ENCODE peak calls at places on chromosomes 16 and 17, in ten cellular contexts. P is B cell, T is upper lobe of right lung, U is astrocyte, Z is breast epithelium, E is neural crest cell, Y is Peyer's patch, G is WTC11, N is AG04450, X is prostate gland. I is an unnamed sample.

GRCh38 chr17:56823848-56824247 is 9.9 kb downstream of the C17orf67 start:
- DNase-seq in N (no peak), U (no peak), T (no peak), Z (no peak), G (no peak), E (no peak), P (no peak), X (no peak), Y (no peak), I (no peak)

GRCh38 chr17:46772013-46772878 is 46.2 kb downstream of the WNT3 start:
- DNase-seq in Y (no peak), G (peak), N (no peak), U (no peak), X (no peak), E (peak), Z (no peak), P (no peak), T (peak), I (peak)

GRCh38 chr17:41705271-41705991 is 6.7 kb upstream of the GAST start:
- DNase-seq in U (peak), N (no peak), P (no peak), X (no peak), E (peak), Z (no peak), Y (no peak), G (peak), T (no peak), I (no peak)

GRCh38 chr17:45240905-45241314 is 19.2 kb downstream of the FMNL1 start:
- DNase-seq in E (no peak), T (no peak), Y (no peak), X (peak), U (no peak), Z (no peak), G (no peak), N (no peak), P (no peak), I (no peak)

GRCh38 chr16:17409894-17410293 is 60.9 kb downstream of the XYLT1 start:
- DNase-seq in P (no peak), E (no peak), Z (no peak), N (no peak), U (no peak), G (no peak), X (no peak), Y (no peak), T (no peak), I (no peak)

GRCh38 chr16:73191111-73192046 is 143.5 kb upstream of the ZFHX3 start:
- DNase-seq in E (no peak), P (no peak), U (no peak), X (no peak), Z (no peak), N (no peak), Y (no peak), G (no peak), T (no peak), I (no peak)

GRCh38 chr16:87392823-87393679 is 915 bp downstream of the MAP1LC3B start:
- DNase-seq in U (peak), X (no peak), N (no peak), T (peak), G (peak), Z (peak), E (peak), Y (peak), P (no peak), I (peak)

GRCh38 chr16:84177740-84178070 is 9.2 kb downstream of the TAF1C start:
- DNase-seq in G (no peak), N (peak), T (no peak), Z (no peak), Y (no peak), X (no peak), E (no peak), P (no peak), U (peak), I (no peak)

GRCh38 chr16:65601781-65602180 is 479.9 kb upstream of the CDH11 start:
- DNase-seq in E (no peak), N (no peak), Y (no peak), T (no peak), Z (no peak), P (no peak), X (no peak), G (no peak), U (peak), I (no peak)

GRCh38 chr16:88878967-88879787 is 12.7 kb upstream of the PABPN1L start:
- DNase-seq in N (no peak), Z (no peak), T (no peak), U (no peak), P (no peak), Y (no peak), G (no peak), E (no peak), X (peak), I (no peak)

GRCh38 chr16:71732587-71732986 is 8.1 kb upstream of the PHLPP2 start:
- DNase-seq in N (no peak), T (no peak), P (no peak), U (no peak), G (no peak), X (no peak), E (no peak), Z (no peak), Y (no peak), I (no peak)

GRCh38 chr16:84144301-84144858 is 597 bp downstream of the HSDL1 start:
- DNase-seq in G (peak), T (peak), U (no peak), Z (no peak), Y (peak), E (peak), P (no peak), X (peak), N (no peak), I (peak)

GRCh38 chr17:82400206-82400605 is 17.9 kb upstream of the HEXD start:
- DNase-seq in Z (no peak), P (no peak), G (no peak), U (no peak), N (no peak), Y (no peak), E (no peak), T (no peak), X (no peak), I (no peak)

GRCh38 chr16:31484491-31485171 is 1.7 kb downstream of the SLC5A2 start:
- DNase-seq in X (no peak), N (no peak), P (no peak), G (peak), E (no peak), T (peak), U (peak), Z (no peak), Y (no peak), I (no peak)

GRCh38 chr17:78224226-78225087 is 7.0 kb upstream of the TMEM235 start:
- DNase-seq in E (no peak), G (no peak), U (no peak), N (no peak), T (no peak), Y (no peak), P (no peak), Z (no peak), X (no peak), I (no peak)

GRCh38 chr17:76000016-76000754 is 470 bp upstream of the CDK3 start:
- DNase-seq in U (no peak), T (no peak), E (peak), Y (peak), X (peak), Z (no peak), P (no peak), N (no peak), G (peak), I (peak)

GRCh38 chr17:50331085-50331791 is 14.7 kb upstream of the XYLT2 start:
- DNase-seq in X (no peak), G (no peak), U (peak), N (peak), T (peak), Z (no peak), P (no peak), Y (no peak), E (no peak), I (no peak)

GRCh38 chr17:34024303-34025178 is 230.5 kb upstream of the CCL2 start:
- DNase-seq in T (no peak), P (no peak), Z (no peak), U (no peak), E (no peak), G (no peak), Y (no peak), X (no peak), N (no peak), I (no peak)

GRCh38 chr17:73445466-73445865 is 133.7 kb upstream of the CDC42EP4 start:
- DNase-seq in N (no peak), P (no peak), Z (no peak), T (no peak), U (no peak), X (no peak), Y (no peak), E (no peak), G (no peak), I (no peak)

GRCh38 chr17:30323895-30324319 is 9.9 kb downstream of the TMIGD1 start:
- DNase-seq in X (no peak), P (no peak), E (no peak), N (no peak), G (no peak), U (peak), Y (peak), T (no peak), Z (no peak), I (peak)

GRCh38 chr17:6608321-6608720 is 32.2 kb downstream of the KIAA0753 start:
- DNase-seq in N (no peak), T (no peak), X (no peak), Y (no peak), E (no peak), Z (no peak), U (peak), G (no peak), P (no peak), I (no peak)

GRCh38 chr16:89188064-89188441 is 12.3 kb downstream of the SLC22A31 start:
- DNase-seq in T (no peak), Z (no peak), E (no peak), U (no peak), P (no peak), Y (no peak), X (no peak), N (no peak), G (no peak), I (no peak)

GRCh38 chr16:84314373-84314772 is 19.7 kb downstream of the WFDC1 start:
- DNase-seq in T (peak), G (no peak), E (no peak), Z (no peak), Y (no peak), P (no peak), N (no peak), U (no peak), X (no peak), I (no peak)

GRCh38 chr16:71524566-71525553 is 1.4 kb upstream of the CHST4 start:
- DNase-seq in Y (no peak), T (no peak), N (no peak), X (no peak), P (no peak), Z (no peak), E (no peak), G (no peak), U (no peak), I (no peak)

GRCh38 chr16:57501492-57501891 is 15.2 kb upstream of the DOK4 start:
- DNase-seq in N (no peak), U (no peak), T (no peak), X (no peak), Y (no peak), Z (no peak), P (no peak), G (no peak), E (no peak), I (no peak)

GRCh38 chr17:72219136-72219823 is 98.5 kb downstream of the SOX9 start:
- DNase-seq in Y (no peak), P (no peak), G (peak), E (peak), N (no peak), U (no peak), X (no peak), Z (no peak), T (no peak), I (no peak)

GRCh38 chr17:42780816-42781638 is 617 bp downstream of the WNK4 start:
- DNase-seq in Z (no peak), X (no peak), N (no peak), U (no peak), G (no peak), Y (no peak), P (no peak), T (no peak), E (no peak), I (no peak)

GRCh38 chr17:78374631-78375274 is 3.7 kb upstream of the PGS1 start:
- DNase-seq in P (no peak), U (peak), Z (no peak), Y (no peak), X (no peak), N (no peak), G (peak), E (no peak), T (no peak), I (no peak)

GRCh38 chr17:51154176-51154575 is 817 bp downstream of the NME1 start:
- DNase-seq in N (no peak), Y (no peak), E (no peak), X (no peak), G (no peak), P (no peak), T (no peak), Z (no peak), U (no peak), I (no peak)

GRCh38 chr16:67555795-67556212 is 6.5 kb upstream of the CTCF start:
- DNase-seq in P (no peak), U (peak), T (no peak), Z (no peak), G (no peak), N (no peak), Y (no peak), E (no peak), X (no peak), I (no peak)

GRCh38 chr16:47644661-47645060 is 183.5 kb downstream of the PHKB start:
- DNase-seq in Y (no peak), X (no peak), Z (no peak), E (no peak), T (no peak), G (no peak), U (no peak), N (no peak), P (no peak), I (no peak)

GRCh38 chr17:40422990-40423611 is 5.4 kb upstream of the TOP2A start:
- DNase-seq in G (peak), T (peak), Y (no peak), U (no peak), Z (no peak), P (no peak), E (no peak), X (no peak), N (no peak), I (no peak)

GRCh38 chr17:21452377-21453143 is 76.4 kb downstream of the KCNJ12 start:
- DNase-seq in G (peak), T (peak), Z (peak), P (no peak), E (no peak), U (peak), N (peak), X (peak), Y (peak), I (no peak)

GRCh38 chr16:85310868-85311585 is 198.8 kb upstream of the CIBAR2 start:
- DNase-seq in Y (peak), U (no peak), P (no peak), G (no peak), Z (no peak), E (no peak), T (no peak), X (no peak), N (no peak), I (peak)

GRCh38 chr17:17343896-17344506 is 40.8 kb downstream of the NT5M start:
- DNase-seq in E (no peak), Z (no peak), P (no peak), U (no peak), G (no peak), N (no peak), T (peak), X (no peak), Y (no peak), I (no peak)

GRCh38 chr16:2015117-2015946 is 4.3 kb upstream of the NPW start:
- DNase-seq in X (no peak), P (no peak), U (no peak), E (no peak), N (no peak), Y (no peak), T (no peak), G (no peak), Z (no peak), I (no peak)

GRCh38 chr17:5000237-5000639 is 2.5 kb downstream of the KIF1C start:
- DNase-seq in Y (no peak), Z (peak), T (peak), X (no peak), P (no peak), G (peak), N (no peak), E (no peak), U (no peak), I (no peak)

GRCh38 chr17:68497885-68498319 is 14.3 kb upstream of the PRKAR1A start:
- DNase-seq in Z (no peak), P (peak), U (no peak), Y (peak), T (no peak), E (no peak), X (no peak), G (no peak), N (no peak), I (peak)

GRCh38 chr17:9472094-9472493 is 103.5 kb downstream of the STX8 start:
- DNase-seq in U (peak), N (no peak), E (no peak), X (no peak), Z (no peak), Y (no peak), P (no peak), G (no peak), T (no peak), I (no peak)

GRCh38 chr17:20095366-20096080 is 86.4 kb downstream of the SPECC1 start:
- DNase-seq in Y (no peak), G (peak), U (peak), Z (peak), N (no peak), P (no peak), E (peak), T (no peak), X (peak), I (no peak)

DNA sequence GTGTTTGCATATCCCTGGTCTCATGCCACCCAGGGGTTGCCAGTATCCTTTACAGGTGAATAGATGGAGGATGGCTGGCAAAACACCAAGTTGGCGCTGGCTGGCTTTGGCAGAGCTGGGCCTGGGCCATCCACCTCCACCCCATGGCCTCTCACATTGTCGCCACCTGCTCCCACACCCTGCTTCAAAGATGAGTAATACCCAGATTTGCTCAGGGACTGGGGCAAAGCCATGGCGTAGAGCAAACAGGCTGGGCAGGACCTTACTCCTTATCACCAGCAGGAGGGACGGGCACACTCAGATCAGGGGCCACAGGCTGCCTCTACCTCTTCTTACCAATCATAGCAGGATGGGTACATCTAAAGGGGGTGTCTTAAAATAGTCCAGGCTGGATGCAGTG is 24.3 kb downstream of the PLA2G10 start:
- DNase-seq in Y (no peak), E (no peak), X (no peak), P (no peak), N (no peak), U (no peak), T (peak), G (no peak), Z (no peak), I (no peak)
- TF ChIP-seq CTCF in Y (no peak), E (no peak), X (no peak), P (no peak), N (peak), U (no peak), T (no peak), G (no peak), Z (no peak), I (no peak)

GRCh38 chr17:44122825-44123355 is 551 bp downstream of the HDAC5 start:
- DNase-seq in Z (no peak), X (peak), P (no peak), E (no peak), Y (peak), T (no peak), U (no peak), N (no peak), G (no peak), I (no peak)
- TF ChIP-seq CTCF in Z (no peak), X (no peak), P (no peak), E (no peak), Y (no peak), T (no peak), U (no peak), N (no peak), G (no peak), I (no peak)

GRCh38 chr16:13331918-13332317 is 430.5 kb downstream of the SHISA9 start:
- DNase-seq in G (no peak), T (no peak), Z (no peak), N (no peak), U (no peak), X (no peak), P (no peak), E (no peak), Y (no peak), I (no peak)
- TF ChIP-seq CTCF in G (no peak), T (no peak), Z (no peak), N (no peak), U (no peak), X (no peak), P (no peak), E (no peak), Y (no peak), I (no peak)

GRCh38 chr17:60579090-60579489 is 20.9 kb upstream of the PPM1D start:
- DNase-seq in T (no peak), Y (no peak), X (no peak), U (no peak), Z (no peak), E (no peak), P (no peak), N (no peak), G (no peak), I (no peak)

GRCh38 chr17:60579551-60579950 is 20.4 kb upstream of the PPM1D start:
- DNase-seq in Y (no peak), U (no peak), E (no peak), Z (no peak), G (no peak), N (no peak), P (no peak), T (no peak), X (no peak), I (no peak)

GRCh38 chr17:60583008-60583407 is 17.0 kb upstream of the PPM1D start:
- DNase-seq in U (no peak), Z (no peak), Y (no peak), X (no peak), N (no peak), E (no peak), T (no peak), G (no peak), P (no peak), I (no peak)

GRCh38 chr17:60573139-60573975 is 26.6 kb upstream of the PPM1D start:
- DNase-seq in P (no peak), E (no peak), U (peak), N (peak), T (no peak), Y (no peak), G (no peak), Z (no peak), X (no peak), I (no peak)

DNA sequence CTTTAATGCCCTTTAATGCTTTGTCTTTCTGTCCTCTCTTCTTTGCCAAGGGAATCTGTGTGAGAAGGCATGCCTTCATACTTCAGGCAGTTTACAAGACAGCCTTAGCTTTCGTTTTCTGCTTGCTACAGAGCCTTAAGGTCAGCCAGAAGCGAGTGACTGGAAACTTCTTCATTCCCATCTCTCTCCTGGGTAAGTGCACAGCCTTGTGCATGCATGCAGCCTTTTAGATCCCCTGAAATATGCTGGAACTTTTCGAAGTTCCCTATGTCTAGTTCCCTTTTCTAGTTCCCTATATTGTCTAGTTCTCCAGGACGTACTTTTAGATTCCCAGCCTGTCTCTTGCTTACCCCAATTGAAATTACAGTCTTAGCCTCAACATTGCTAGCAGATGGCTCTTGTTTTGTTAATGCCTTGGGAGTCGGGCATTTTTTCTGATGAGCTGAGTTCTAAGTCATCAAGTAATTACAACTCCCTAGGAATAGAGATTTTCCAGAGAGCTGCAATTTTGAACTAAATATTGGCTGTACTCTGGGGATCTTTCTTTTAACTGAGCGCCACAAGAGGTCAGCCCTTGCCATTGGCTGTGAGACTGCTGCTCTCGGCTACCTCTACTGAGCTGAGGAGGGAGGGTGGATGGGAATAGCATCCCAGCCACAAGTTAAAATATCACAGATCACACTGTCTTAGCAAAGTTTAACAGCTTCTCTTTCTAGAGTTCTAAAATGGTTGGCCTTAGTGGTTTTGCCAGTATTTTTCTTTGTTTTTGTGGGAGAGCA is 22.7 kb upstream of the PPM1D start:
- DNase-seq in Z (no peak), G (no peak), E (no peak), Y (no peak), N (no peak), U (peak), X (peak), P (no peak), T (no peak), I (peak)
- TF ChIP-seq CTCF in Z (no peak), G (no peak), E (no peak), Y (no peak), N (peak), U (no peak), X (no peak), P (no peak), T (peak), I (no peak)

DNA sequence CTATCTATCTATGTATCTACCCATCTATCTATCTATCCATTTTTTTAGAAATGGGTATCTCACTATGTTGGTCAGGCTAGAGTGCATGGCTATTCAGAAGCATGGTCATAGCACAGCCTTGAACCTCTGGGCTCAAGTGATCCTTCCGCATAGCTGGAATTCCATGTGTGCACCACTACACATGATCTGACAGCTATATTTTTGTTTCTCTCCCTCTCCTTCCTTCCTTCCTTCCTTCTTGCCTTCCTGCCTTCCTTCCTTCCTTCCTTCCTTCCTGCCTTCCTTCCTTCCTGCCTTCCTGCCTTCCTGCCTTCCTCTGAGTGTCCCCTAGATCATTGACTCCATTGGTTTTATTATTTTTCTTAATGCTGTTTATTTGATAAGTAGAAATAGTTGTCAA is 108.1 kb downstream of the HS3ST4 start:
- DNase-seq in N (no peak), Y (no peak), X (no peak), G (no peak), T (no peak), E (no peak), Z (no peak), U (no peak), P (no peak), I (no peak)
- TF ChIP-seq CTCF in N (no peak), Y (no peak), X (no peak), G (no peak), T (no peak), E (no peak), Z (no peak), U (no peak), P (no peak), I (no peak)

GRCh38 chr17:37702605-37703004 is 42.3 kb downstream of the HNF1B start:
- DNase-seq in P (no peak), Y (no peak), T (no peak), Z (no peak), X (no peak), U (peak), N (peak), G (no peak), E (no peak), I (no peak)
- TF ChIP-seq CTCF in P (no peak), Y (no peak), T (no peak), Z (no peak), X (no peak), U (no peak), N (no peak), G (no peak), E (no peak), I (no peak)